ENCODE peak calls at places on chromosomes 2 and 18, in six cellular contexts. One of them, this sample, is unnamed.

GRCh38 chr2:143617803-143618415 is 488.7 kb downstream of the ARHGAP15 start:
- DNase-seq in brain microvascular endothelial cell: no peak
- DNase-seq in AG10803: no peak
- DNase-seq in foreskin fibroblast: no peak
- DNase-seq in thoracic aorta: no peak
- DNase-seq in ovary: no peak
- DNase-seq in this sample: no peak

GRCh38 chr2:32220445-32220844 is 44.2 kb downstream of the NLRC4 start:
- DNase-seq in AG10803: no peak
- DNase-seq in ovary: no peak
- DNase-seq in thoracic aorta: no peak
- DNase-seq in foreskin fibroblast: no peak
- DNase-seq in brain microvascular endothelial cell: no peak
- DNase-seq in this sample: no peak

GRCh38 chr2:124755386-124755785 is 730.3 kb downstream of the CNTNAP5 start:
- DNase-seq in ovary: no peak
- DNase-seq in thoracic aorta: no peak
- DNase-seq in AG10803: no peak
- DNase-seq in foreskin fibroblast: no peak
- DNase-seq in brain microvascular endothelial cell: no peak
- DNase-seq in this sample: no peak

GRCh38 chr2:95231723-95232122 is 24.4 kb downstream of the ZNF892 start:
- DNase-seq in AG10803: peak
- DNase-seq in foreskin fibroblast: peak
- DNase-seq in thoracic aorta: no peak
- DNase-seq in ovary: no peak
- DNase-seq in brain microvascular endothelial cell: peak
- DNase-seq in this sample: peak

GRCh38 chr2:63056309-63057065 is 5.9 kb downstream of the OTX1 start:
- DNase-seq in ovary: no peak
- DNase-seq in brain microvascular endothelial cell: no peak
- DNase-seq in thoracic aorta: no peak
- DNase-seq in AG10803: no peak
- DNase-seq in foreskin fibroblast: peak
- DNase-seq in this sample: no peak

GRCh38 chr18:77559274-77559910 is 309.7 kb downstream of the GALR1 start:
- DNase-seq in thoracic aorta: no peak
- DNase-seq in foreskin fibroblast: no peak
- DNase-seq in ovary: no peak
- DNase-seq in brain microvascular endothelial cell: no peak
- DNase-seq in AG10803: no peak
- DNase-seq in this sample: no peak

GRCh38 chr2:29010946-29011649 is 30.0 kb downstream of the TOGARAM2 start:
- DNase-seq in thoracic aorta: no peak
- DNase-seq in AG10803: no peak
- DNase-seq in foreskin fibroblast: no peak
- DNase-seq in ovary: peak
- DNase-seq in brain microvascular endothelial cell: peak
- DNase-seq in this sample: no peak

GRCh38 chr2:109611467-109612095 is 2.2 kb downstream of the SEPTIN10 start:
- DNase-seq in AG10803: peak
- DNase-seq in foreskin fibroblast: peak
- DNase-seq in thoracic aorta: no peak
- DNase-seq in ovary: no peak
- DNase-seq in brain microvascular endothelial cell: peak
- DNase-seq in this sample: no peak

GRCh38 chr2:105431367-105432088 is 32.7 kb upstream of the FHL2 start:
- DNase-seq in AG10803: peak
- DNase-seq in ovary: peak
- DNase-seq in foreskin fibroblast: no peak
- DNase-seq in brain microvascular endothelial cell: no peak
- DNase-seq in thoracic aorta: no peak
- DNase-seq in this sample: no peak

GRCh38 chr2:101737478-101738240 is 40.2 kb downstream of the MAP4K4 start:
- DNase-seq in AG10803: no peak
- DNase-seq in brain microvascular endothelial cell: no peak
- DNase-seq in thoracic aorta: no peak
- DNase-seq in ovary: no peak
- DNase-seq in foreskin fibroblast: no peak
- DNase-seq in this sample: peak

GRCh38 chr2:45860136-45861106 is 208.9 kb downstream of the PRKCE start:
- DNase-seq in thoracic aorta: peak
- DNase-seq in ovary: peak
- DNase-seq in foreskin fibroblast: peak
- DNase-seq in brain microvascular endothelial cell: peak
- DNase-seq in AG10803: peak
- DNase-seq in this sample: no peak

GRCh38 chr2:194896871-194897270 is 760.2 kb upstream of the SLC39A10 start:
- DNase-seq in foreskin fibroblast: no peak
- DNase-seq in ovary: no peak
- DNase-seq in AG10803: no peak
- DNase-seq in thoracic aorta: no peak
- DNase-seq in brain microvascular endothelial cell: no peak
- DNase-seq in this sample: no peak

GRCh38 chr2:238169021-238169707 is 10.4 kb downstream of the ERFE start:
- DNase-seq in brain microvascular endothelial cell: peak
- DNase-seq in AG10803: peak
- DNase-seq in ovary: peak
- DNase-seq in thoracic aorta: peak
- DNase-seq in foreskin fibroblast: peak
- DNase-seq in this sample: peak

GRCh38 chr2:214881647-214882205 is 72.2 kb upstream of the BARD1 start:
- DNase-seq in thoracic aorta: no peak
- DNase-seq in ovary: no peak
- DNase-seq in AG10803: peak
- DNase-seq in brain microvascular endothelial cell: peak
- DNase-seq in foreskin fibroblast: no peak
- DNase-seq in this sample: no peak

GRCh38 chr2:46872876-46873631 is 42.6 kb downstream of the MCFD2 start:
- DNase-seq in AG10803: peak
- DNase-seq in ovary: no peak
- DNase-seq in thoracic aorta: no peak
- DNase-seq in foreskin fibroblast: no peak
- DNase-seq in brain microvascular endothelial cell: no peak
- DNase-seq in this sample: no peak

GRCh38 chr2:69538872-69539548 is 101.8 kb upstream of the NFU1 start:
- DNase-seq in ovary: no peak
- DNase-seq in brain microvascular endothelial cell: no peak
- DNase-seq in AG10803: peak
- DNase-seq in thoracic aorta: no peak
- DNase-seq in foreskin fibroblast: peak
- DNase-seq in this sample: no peak

GRCh38 chr2:24315669-24316068 is 44.7 kb downstream of the ITSN2 start:
- DNase-seq in ovary: no peak
- DNase-seq in foreskin fibroblast: no peak
- DNase-seq in brain microvascular endothelial cell: no peak
- DNase-seq in thoracic aorta: no peak
- DNase-seq in AG10803: no peak
- DNase-seq in this sample: peak

GRCh38 chr2:68320118-68320641 is 431 bp upstream of the CNRIP1 start:
- DNase-seq in thoracic aorta: no peak
- DNase-seq in AG10803: peak
- DNase-seq in foreskin fibroblast: no peak
- DNase-seq in brain microvascular endothelial cell: no peak
- DNase-seq in ovary: peak
- DNase-seq in this sample: no peak

GRCh38 chr2:114001936-114002335 is 112.0 kb downstream of the ACTR3 start:
- DNase-seq in brain microvascular endothelial cell: no peak
- DNase-seq in foreskin fibroblast: no peak
- DNase-seq in AG10803: no peak
- DNase-seq in thoracic aorta: no peak
- DNase-seq in ovary: no peak
- DNase-seq in this sample: no peak

DNA sequence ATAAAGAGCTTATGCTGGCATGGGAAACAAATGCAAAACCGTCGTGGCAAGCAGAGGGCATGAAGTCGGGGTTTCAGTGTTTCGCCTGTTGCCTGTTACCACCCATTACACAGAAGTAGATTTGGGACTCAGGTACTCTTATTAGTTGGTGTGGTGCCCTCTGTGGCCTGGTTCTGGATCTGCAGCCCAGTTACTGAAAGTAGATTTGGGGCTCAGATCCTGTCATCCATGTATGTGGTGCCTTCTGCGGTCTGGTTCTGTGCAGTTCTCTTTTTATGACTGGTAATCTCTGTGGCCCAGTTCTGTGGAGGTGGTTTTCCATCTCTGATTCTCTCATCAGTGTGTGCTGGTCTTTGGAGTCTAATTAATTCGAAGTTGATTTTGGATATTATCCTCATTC is 45.2 kb downstream of the ADNP2 start:
- DNase-seq in brain microvascular endothelial cell: no peak
- DNase-seq in thoracic aorta: no peak
- DNase-seq in ovary: no peak
- DNase-seq in foreskin fibroblast: no peak
- DNase-seq in AG10803: no peak
- DNase-seq in this sample: no peak
- TF ChIP-seq CTCF in brain microvascular endothelial cell: peak
- TF ChIP-seq CTCF in thoracic aorta: peak
- TF ChIP-seq CTCF in ovary: no peak
- TF ChIP-seq CTCF in foreskin fibroblast: peak
- TF ChIP-seq CTCF in AG10803: peak
- TF ChIP-seq CTCF in this sample: peak

DNA sequence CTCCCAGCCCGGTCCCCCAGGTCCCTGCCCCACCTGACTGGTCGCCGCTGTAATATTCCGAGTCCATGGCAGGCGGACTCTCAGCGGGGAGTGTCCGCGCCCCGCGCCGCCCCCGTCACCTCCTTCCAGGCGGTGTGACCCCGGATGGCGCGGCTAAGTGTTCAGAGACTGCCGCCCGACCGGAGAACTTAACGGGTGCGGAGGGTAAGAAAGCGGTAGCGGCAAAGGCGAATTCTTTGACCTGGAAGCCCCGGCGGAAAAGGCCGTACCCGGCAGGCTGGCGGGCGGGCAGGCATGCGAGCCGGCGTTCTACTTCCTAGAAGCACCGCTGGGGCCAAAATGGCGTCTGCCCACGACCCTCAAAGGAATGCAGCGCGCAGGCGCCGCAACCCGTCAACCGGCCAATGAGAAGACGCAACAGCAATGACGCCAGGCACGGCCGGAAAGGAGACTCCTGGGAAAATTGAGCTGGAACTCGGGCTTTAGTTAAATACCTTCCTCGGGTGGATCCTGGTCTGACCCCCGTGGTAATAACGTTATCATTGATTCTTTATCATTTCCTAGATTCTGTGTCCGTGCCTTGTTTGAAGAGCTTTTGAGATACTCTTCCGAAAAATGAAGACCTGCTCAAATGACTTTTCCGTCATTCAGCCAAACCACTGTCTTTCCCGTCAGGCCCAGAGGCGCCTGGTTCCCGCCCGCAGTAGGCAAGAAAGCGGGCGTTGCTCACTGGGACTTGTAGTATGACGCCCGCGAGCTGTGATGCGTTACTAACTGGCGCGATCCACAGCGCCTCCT is at the start of gene IWS1:
- DNase-seq in ovary: peak
- DNase-seq in AG10803: peak
- DNase-seq in brain microvascular endothelial cell: peak
- DNase-seq in thoracic aorta: peak
- DNase-seq in foreskin fibroblast: peak
- DNase-seq in this sample: peak
- TF ChIP-seq CTCF in ovary: peak
- TF ChIP-seq CTCF in AG10803: no peak
- TF ChIP-seq CTCF in brain microvascular endothelial cell: peak
- TF ChIP-seq CTCF in thoracic aorta: peak
- TF ChIP-seq CTCF in foreskin fibroblast: no peak
- TF ChIP-seq CTCF in this sample: no peak

GRCh38 chr18:61893304-61893970 is 630 bp upstream of the RNF152 start:
- DNase-seq in ovary: peak
- DNase-seq in thoracic aorta: no peak
- DNase-seq in brain microvascular endothelial cell: peak
- DNase-seq in AG10803: peak
- DNase-seq in foreskin fibroblast: peak
- DNase-seq in this sample: no peak

GRCh38 chr18:61894751-61895524 is 2.1 kb upstream of the RNF152 start:
- DNase-seq in foreskin fibroblast: no peak
- DNase-seq in thoracic aorta: no peak
- DNase-seq in brain microvascular endothelial cell: no peak
- DNase-seq in ovary: peak
- DNase-seq in AG10803: no peak
- DNase-seq in this sample: no peak

GRCh38 chr18:61896118-61896517 is 3.3 kb upstream of the RNF152 start:
- DNase-seq in thoracic aorta: no peak
- DNase-seq in AG10803: no peak
- DNase-seq in foreskin fibroblast: no peak
- DNase-seq in ovary: no peak
- DNase-seq in brain microvascular endothelial cell: no peak
- DNase-seq in this sample: no peak

GRCh38 chr18:61892683-61893303 is at the start of gene RNF152:
- DNase-seq in brain microvascular endothelial cell: no peak
- DNase-seq in foreskin fibroblast: no peak
- DNase-seq in ovary: peak
- DNase-seq in AG10803: peak
- DNase-seq in thoracic aorta: no peak
- DNase-seq in this sample: no peak

DNA sequence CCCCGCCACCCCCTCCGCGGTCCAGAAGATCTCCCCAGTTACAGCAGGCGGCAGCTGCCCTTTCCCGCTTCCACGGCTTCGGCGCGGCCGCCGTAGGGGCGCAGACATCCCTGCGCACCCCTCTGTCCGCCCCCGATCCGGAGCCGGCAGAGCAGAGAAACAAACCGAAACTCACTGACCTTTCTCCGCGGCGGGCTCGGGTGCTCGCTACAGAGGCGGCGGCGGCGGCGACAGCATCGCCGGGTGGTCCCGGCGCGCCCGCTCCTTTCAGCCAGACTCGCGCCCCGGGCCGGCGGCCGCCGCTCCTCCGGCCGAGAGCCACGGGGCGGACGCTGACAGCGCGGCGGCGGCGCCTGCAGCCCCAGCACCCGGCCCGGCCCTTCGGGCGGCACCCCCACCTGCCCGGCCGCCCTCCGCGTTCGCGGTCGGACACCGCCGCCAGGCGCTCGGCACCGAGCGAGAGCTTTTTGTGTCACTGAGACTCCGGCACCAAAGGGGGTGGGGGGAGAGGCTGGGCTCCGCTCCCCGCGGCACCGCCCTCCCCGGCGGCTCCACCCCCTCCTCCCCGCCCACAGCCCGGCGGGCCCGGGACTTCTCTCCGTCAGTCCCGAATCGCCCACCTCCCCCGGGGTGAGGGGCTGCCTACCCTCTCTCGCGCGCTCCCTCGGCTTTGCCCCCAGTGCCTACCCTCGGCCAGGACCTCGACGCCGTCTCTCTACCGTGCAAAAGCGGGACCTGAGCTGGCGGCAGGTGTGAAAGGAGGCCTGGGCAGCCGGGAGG is 1.4 kb upstream of the RNF152 start:
- DNase-seq in AG10803: peak
- DNase-seq in thoracic aorta: peak
- DNase-seq in foreskin fibroblast: peak
- DNase-seq in ovary: peak
- DNase-seq in brain microvascular endothelial cell: peak
- DNase-seq in this sample: no peak
- TF ChIP-seq CTCF in AG10803: peak
- TF ChIP-seq CTCF in thoracic aorta: no peak
- TF ChIP-seq CTCF in foreskin fibroblast: no peak
- TF ChIP-seq CTCF in ovary: peak
- TF ChIP-seq CTCF in brain microvascular endothelial cell: peak
- TF ChIP-seq CTCF in this sample: no peak

DNA sequence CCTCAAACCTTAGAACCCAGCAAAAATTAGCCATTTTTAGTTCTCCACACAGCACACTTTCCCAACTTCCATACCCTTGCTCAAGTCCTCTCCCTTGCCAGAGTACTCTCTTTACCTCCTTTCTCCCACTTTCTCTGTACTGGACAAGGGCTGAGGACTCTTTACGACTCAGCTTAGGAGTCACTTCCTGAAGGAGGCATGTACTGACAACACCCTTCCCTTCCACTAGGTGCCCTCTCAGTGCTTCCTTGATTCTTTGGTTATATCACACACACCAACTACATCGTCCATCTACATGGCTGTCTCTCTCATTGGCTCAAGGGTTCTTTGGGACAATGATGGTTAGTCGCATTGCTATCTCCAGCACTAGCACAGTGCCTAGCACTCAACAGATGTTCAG is 5.2 kb upstream of the C18orf63 start:
- DNase-seq in foreskin fibroblast: peak
- DNase-seq in thoracic aorta: no peak
- DNase-seq in ovary: no peak
- DNase-seq in brain microvascular endothelial cell: peak
- DNase-seq in AG10803: peak
- DNase-seq in this sample: no peak
- TF ChIP-seq CTCF in foreskin fibroblast: peak
- TF ChIP-seq CTCF in thoracic aorta: peak
- TF ChIP-seq CTCF in ovary: no peak
- TF ChIP-seq CTCF in brain microvascular endothelial cell: peak
- TF ChIP-seq CTCF in AG10803: peak
- TF ChIP-seq CTCF in this sample: peak